ENCODE peak calls at places on chromosomes 5 and 9, in eight cellular contexts. J is NCI-H774; E is C1 segment of cervical spinal cord; P is stimulated activated CD8-positive, alpha-beta memory T cell treated with anti-CD3 and anti-CD28 coated beads, Interleukin-12 subunit alpha, Interleukin-12 subunit beta, amount 100 ng/mL, for 1 hour; O is GM12865; F is iPS DF 6.9; Y is AML-193; W is AG04449. H is an unnamed sample.

GRCh38 chr5:128227984-128228383 is 144.4 kb downstream of the SLC12A2 start:
- DNase-seq in J (no peak), E (no peak), P (no peak), O (no peak), F (no peak), Y (no peak), W (no peak), H (no peak)

GRCh38 chr5:66454186-66455078 is 141.8 kb upstream of the MAST4 start:
- DNase-seq in J (no peak), E (no peak), P (no peak), O (no peak), F (no peak), Y (no peak), W (no peak), H (no peak)

GRCh38 chr9:98804083-98804482 is 3.4 kb upstream of the GALNT12 start:
- DNase-seq in J (no peak), E (no peak), P (no peak), O (no peak), F (no peak), Y (no peak), W (no peak), H (no peak)

GRCh38 chr5:91977599-91977998 is 594.5 kb upstream of the ARRDC3 start:
- DNase-seq in J (peak), E (no peak), P (no peak), O (no peak), F (no peak), Y (no peak), W (no peak), H (no peak)

GRCh38 chr5:126499742-126500396 is 76.7 kb downstream of the GRAMD2B start:
- DNase-seq in J (no peak), E (no peak), P (no peak), O (peak), F (peak), Y (peak), W (no peak), H (no peak)

GRCh38 chr9:105141448-105142101 is 102.9 kb upstream of the SLC44A1 start:
- DNase-seq in J (no peak), E (no peak), P (no peak), O (peak), F (no peak), Y (no peak), W (no peak), H (no peak)

GRCh38 chr5:33475706-33476105 is 34.9 kb downstream of the TARS1 start:
- DNase-seq in J (no peak), E (no peak), P (no peak), O (no peak), F (no peak), Y (no peak), W (no peak), H (no peak)

GRCh38 chr9:3700772-3701171 is 175.0 kb upstream of the RFX3 start:
- DNase-seq in J (no peak), E (no peak), P (no peak), O (no peak), F (no peak), Y (no peak), W (no peak), H (no peak)

GRCh38 chr5:155735388-155735787 is 591.6 kb upstream of the SGCD start:
- DNase-seq in J (peak), E (no peak), P (no peak), O (no peak), F (no peak), Y (no peak), W (no peak), H (no peak)

GRCh38 chr9:99300103-99300439 is 78.0 kb downstream of the SEC61B start:
- DNase-seq in J (no peak), E (no peak), P (no peak), O (no peak), F (no peak), Y (no peak), W (no peak), H (no peak)

GRCh38 chr9:134317431-134318414 is 8.5 kb upstream of the RXRA start:
- DNase-seq in J (no peak), E (no peak), P (no peak), O (no peak), F (no peak), Y (no peak), W (peak), H (no peak)

GRCh38 chr9:37412431-37413151 is 9.9 kb upstream of the GRHPR start:
- DNase-seq in J (no peak), E (no peak), P (no peak), O (peak), F (no peak), Y (no peak), W (peak), H (no peak)

GRCh38 chr9:111056554-111056953 is 18.3 kb upstream of the LPAR1 start:
- DNase-seq in J (no peak), E (no peak), P (no peak), O (no peak), F (no peak), Y (no peak), W (no peak), H (no peak)

GRCh38 chr9:113842086-113842485 is 34.0 kb upstream of the ZNF618 start:
- DNase-seq in J (no peak), E (no peak), P (no peak), O (no peak), F (no peak), Y (no peak), W (no peak), H (no peak)

GRCh38 chr9:70420267-70421019 is 6.0 kb upstream of the KLF9 start:
- DNase-seq in J (peak), E (peak), P (peak), O (peak), F (no peak), Y (peak), W (no peak), H (peak)

GRCh38 chr9:72012642-72013041 is 47.8 kb downstream of the C9orf57 start:
- DNase-seq in J (no peak), E (no peak), P (no peak), O (no peak), F (no peak), Y (no peak), W (no peak), H (no peak)

GRCh38 chr5:151483176-151483575 is 35.8 kb downstream of the SLC36A1 start:
- DNase-seq in J (no peak), E (no peak), P (no peak), O (no peak), F (no peak), Y (peak), W (no peak), H (no peak)

H was measured in amygdala.